ENCODE peak calls at places on chromosomes 3 and 15, in eight cellular contexts. E is HepG2, X is A549, B is K562, N is SK-N-SH, L is HCT116, R is GM12878, P is H1. C is an unnamed sample.

GRCh38 chr15:98669638-98670037 is 21.3 kb downstream of the IGF1R start:
- DNase-seq in N (no peak), L (no peak), P (peak; percentile 45), R (no peak), E (no peak), X (no peak), B (no peak), C (no peak)

GRCh38 chr3:72380193-72380592 is 468.1 kb downstream of the SHQ1 start:
- DNase-seq in E (no peak), L (no peak), B (no peak), N (no peak), R (no peak), P (no peak), X (no peak), C (peak; percentile 47)

GRCh38 chr3:124780767-124781485 is 50.7 kb downstream of the UMPS start:
- DNase-seq in X (no peak), P (no peak), E (no peak), B (no peak), N (peak; percentile 41), L (no peak), R (no peak), C (peak; percentile 58)

GRCh38 chr3:12483364-12483763 is 916 bp upstream of the TSEN2 start:
- DNase-seq in E (no peak), R (no peak), L (no peak), X (no peak), B (no peak), N (no peak), P (no peak), C (peak; percentile 9)

GRCh38 chr15:89244512-89244869 is 712 bp downstream of the FANCI start:
- DNase-seq in B (peak; percentile 36), X (no peak), N (no peak), E (peak; percentile 13), L (no peak), R (no peak), P (no peak), C (peak; percentile 16)

GRCh38 chr3:125141596-125142417 is 70.7 kb downstream of the SLC12A8 start:
- DNase-seq in N (peak; percentile 77), X (no peak), R (no peak), L (no peak), B (no peak), E (no peak), P (peak; percentile 81), C (no peak)

GRCh38 chr3:109071349-109072142 is 46.4 kb downstream of the MORC1 start:
- DNase-seq in X (peak; percentile 4), P (no peak), E (no peak), N (no peak), B (no peak), L (peak; percentile 1), R (no peak), C (no peak)

GRCh38 chr15:94300612-94301011 is 69.3 kb downstream of the MCTP2 start:
- DNase-seq in N (no peak), X (no peak), L (no peak), R (no peak), P (no peak), B (no peak), E (no peak), C (no peak)

GRCh38 chr3:142154186-142154585 is 4.8 kb upstream of the TFDP2 start:
- DNase-seq in B (no peak), R (no peak), L (no peak), E (no peak), N (no peak), P (no peak), X (no peak), C (no peak)

GRCh38 chr3:36704280-36704679 is 60.1 kb downstream of the DCLK3 start:
- DNase-seq in B (peak; percentile 5), X (no peak), E (no peak), L (no peak), N (no peak), R (no peak), P (no peak), C (no peak)

GRCh38 chr15:75397494-75397893 is 29.1 kb upstream of the MAN2C1 start:
- DNase-seq in L (no peak), X (no peak), R (no peak), N (no peak), B (no peak), P (no peak), E (no peak), C (peak; percentile 54)

GRCh38 chr15:92001307-92001706 is 147.8 kb downstream of the SLCO3A1 start:
- DNase-seq in N (no peak), B (no peak), X (no peak), L (no peak), R (no peak), E (no peak), P (no peak), C (no peak)

GRCh38 chr3:32460031-32460749 is 42.5 kb downstream of the CMTM6 start:
- DNase-seq in L (no peak), X (no peak), B (peak; percentile 5), E (no peak), P (peak; percentile 79), R (no peak), N (no peak), C (no peak)

DNA sequence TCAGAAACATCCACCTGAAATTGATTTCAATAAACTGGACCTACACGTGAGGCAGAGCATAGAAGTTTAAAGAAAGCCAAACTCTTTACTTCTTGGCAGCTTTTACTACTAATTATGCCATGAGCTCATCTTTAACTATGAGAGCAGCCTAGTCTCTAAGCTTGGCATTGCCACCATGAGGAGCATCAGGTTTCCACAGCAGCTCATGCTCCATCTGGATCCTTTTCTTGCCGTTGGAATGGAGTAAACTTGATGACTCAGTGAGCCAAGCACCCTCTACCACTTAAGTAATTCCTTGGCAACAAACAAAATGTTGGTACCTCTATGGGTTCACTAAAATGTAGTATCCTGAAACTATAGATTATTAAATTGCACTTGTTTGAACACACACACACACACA is 583.2 kb downstream of the EPHA3 start:
- DNase-seq in L (no peak), R (no peak), E (no peak), N (no peak), P (no peak), B (no peak), X (no peak), C (peak; percentile 1)
- TF ChIP-seq RAD21 in L (no peak), R (no peak), E (no peak), N (no peak), P (no peak), B (no peak), X (no peak), C (no peak)

GRCh38 chr15:97502038-97502437 is 458.5 kb upstream of the ARRDC4 start:
- DNase-seq in B (no peak), L (no peak), X (no peak), E (no peak), N (no peak), R (no peak), P (no peak), C (no peak)

GRCh38 chr15:97504031-97504430 is 456.5 kb upstream of the ARRDC4 start:
- DNase-seq in R (no peak), N (no peak), B (no peak), X (peak; percentile 4), L (no peak), P (no peak), E (no peak), C (peak; percentile 0)

DNA sequence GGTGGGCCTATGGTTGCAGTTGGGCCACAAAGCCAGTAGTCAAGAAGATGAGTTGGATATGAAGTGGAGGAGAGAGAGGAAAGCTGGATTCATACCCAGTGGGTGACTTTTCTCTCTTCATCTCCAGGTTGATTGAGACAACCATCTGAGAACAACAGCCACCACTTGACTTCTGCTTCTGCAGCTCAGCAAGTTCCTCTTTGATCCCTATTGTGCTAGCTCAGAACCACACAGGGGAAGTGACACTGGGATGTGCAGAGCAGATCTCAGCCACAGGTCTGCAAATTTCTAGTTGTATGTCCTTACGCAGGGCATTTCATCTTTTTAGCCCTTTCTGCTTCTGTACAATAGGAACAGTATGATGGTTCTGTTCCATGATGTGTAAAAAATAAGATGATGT is 459.2 kb upstream of the ARRDC4 start:
- DNase-seq in E (no peak), B (no peak), N (no peak), L (no peak), R (no peak), P (no peak), X (no peak), C (no peak)
- TF ChIP-seq RAD21 in E (no peak), B (no peak), N (no peak), L (no peak), R (no peak), P (no peak), X (no peak), C (no peak)

GRCh38 chr3:197378987-197379718 is 80.7 kb upstream of the DLG1 start:
- DNase-seq in P (no peak), B (no peak), X (no peak), R (no peak), N (no peak), L (no peak), E (no peak), C (no peak)

GRCh38 chr3:197374951-197375560 is 76.6 kb upstream of the DLG1 start:
- DNase-seq in N (peak; percentile 5), X (no peak), B (no peak), L (no peak), E (no peak), P (no peak), R (no peak), C (no peak)

GRCh38 chr3:197373096-197373495 is 74.7 kb upstream of the DLG1 start:
- DNase-seq in B (no peak), N (no peak), E (no peak), X (no peak), R (no peak), P (no peak), L (no peak), C (no peak)

GRCh38 chr3:197376735-197377555 is 78.5 kb upstream of the DLG1 start:
- DNase-seq in X (no peak), E (no peak), P (no peak), R (no peak), N (no peak), L (no peak), B (no peak), C (no peak)

DNA sequence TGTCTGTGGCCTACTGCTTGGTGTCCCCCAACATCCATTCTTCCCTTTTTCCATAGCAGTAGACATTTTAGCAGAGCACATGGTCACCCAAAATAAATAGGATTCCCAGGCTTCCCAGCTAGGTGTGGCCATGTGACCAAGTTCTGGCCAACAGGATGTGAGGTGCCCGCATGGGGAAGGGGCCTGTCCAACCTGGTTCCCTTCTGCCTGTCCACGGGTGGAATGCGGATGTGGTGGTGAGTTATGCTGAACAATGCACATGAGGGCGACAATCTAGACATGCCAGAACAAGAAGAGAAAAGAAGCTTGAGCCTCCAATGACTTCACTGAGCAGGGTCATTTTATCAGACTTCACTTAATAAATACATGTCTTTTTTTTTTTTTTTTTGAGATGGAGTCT is 77.6 kb upstream of the DLG1 start:
- DNase-seq in L (no peak), E (no peak), N (no peak), X (no peak), P (no peak), B (no peak), R (no peak), C (no peak)
- TF ChIP-seq RAD21 in L (no peak), E (no peak), N (no peak), X (no peak), P (no peak), B (no peak), R (no peak), C (no peak)

DNA sequence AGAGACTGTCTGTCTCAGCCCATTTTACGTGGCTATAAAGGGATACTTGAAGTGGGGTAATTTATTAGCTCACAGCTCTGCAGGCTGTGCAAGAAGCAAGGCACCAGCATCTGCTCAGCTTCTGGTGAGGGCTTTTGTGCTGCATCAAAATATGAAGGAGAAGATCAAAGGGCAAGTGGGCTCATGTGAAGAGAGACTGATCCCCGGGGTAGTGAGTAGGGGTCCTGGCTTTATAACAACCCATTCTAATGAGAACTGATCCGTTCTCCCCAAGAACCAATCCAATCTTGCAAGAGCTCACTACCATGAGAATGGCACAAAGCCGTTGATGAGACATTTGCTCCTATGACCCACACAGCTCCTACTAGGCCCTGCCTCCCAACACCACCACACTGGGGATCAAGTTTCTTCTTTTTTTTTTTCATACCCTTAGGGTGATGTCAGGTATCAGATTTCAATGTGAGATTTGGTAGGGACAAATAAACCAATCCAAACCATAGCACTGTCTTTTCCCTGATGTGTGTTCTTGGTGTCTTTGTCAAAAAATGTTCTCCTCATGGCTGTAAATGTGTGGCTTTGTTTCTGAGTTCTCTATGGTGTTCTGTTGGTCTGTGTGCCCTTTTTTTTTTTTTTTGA is 63.3 kb downstream of the IQGAP1 start:
- DNase-seq in X (peak; percentile 9), N (no peak), R (no peak), E (no peak), P (no peak), B (no peak), L (no peak), C (peak; percentile 87)
- TF ChIP-seq RAD21 in X (no peak), N (no peak), R (no peak), E (no peak), P (no peak), B (no peak), L (no peak), C (no peak)